ENCODE peak calls at places on chromosomes 12 and 14, in five cellular contexts. G, N, E, Y and L are unnamed samples.

GRCh38 chr12:123270380-123271181 is 1.1 kb downstream of the CDK2AP1 start:
- DNase-seq in E (no peak), Y (no peak), N (no peak), G (peak), L (no peak)

GRCh38 chr12:123037791-123038190 is 57.3 kb downstream of the ARL6IP4 start:
- DNase-seq in N (no peak), G (no peak), Y (no peak), E (no peak), L (no peak)

GRCh38 chr12:52217223-52217622 is 15.8 kb upstream of the KRT7 start:
- DNase-seq in N (no peak), G (no peak), E (peak), Y (no peak), L (no peak)

GRCh38 chr12:56763753-56764657 is 881 bp downstream of the HSD17B6 start:
- DNase-seq in N (no peak), E (no peak), G (no peak), Y (no peak), L (no peak)

GRCh38 chr12:62934799-62935674 is at the start of gene PPM1H:
- DNase-seq in Y (peak), E (peak), N (peak), G (peak), L (peak)

GRCh38 chr14:61252354-61253063 is 28.6 kb downstream of the TMEM30B start:
- DNase-seq in Y (peak), E (peak), G (peak), N (peak), L (peak)

GRCh38 chr12:98418357-98419075 is 96.9 kb upstream of the TMPO start:
- DNase-seq in Y (no peak), G (no peak), N (no peak), E (peak), L (no peak)

GRCh38 chr12:97616936-97617335 is 154.3 kb downstream of the RMST start:
- DNase-seq in G (no peak), N (no peak), Y (no peak), E (no peak), L (no peak)

GRCh38 chr12:94103986-94104385 is 44.4 kb upstream of the PLXNC1 start:
- DNase-seq in N (no peak), G (no peak), Y (no peak), E (no peak), L (no peak)

GRCh38 chr14:104117341-104118005 is 20.9 kb upstream of the KIF26A start:
- DNase-seq in Y (no peak), G (no peak), E (no peak), N (no peak), L (no peak)

GRCh38 chr14:68379510-68380303 is 413.2 kb downstream of the ZFP36L1 start:
- DNase-seq in G (peak), N (no peak), Y (peak), E (no peak), L (no peak)

GRCh38 chr14:70020350-70021170 is 141.3 kb downstream of the SMOC1 start:
- DNase-seq in E (no peak), Y (no peak), G (no peak), N (no peak), L (no peak)

GRCh38 chr12:57255916-57256315 is 4.9 kb upstream of the STAC3 start:
- DNase-seq in N (no peak), Y (no peak), G (no peak), E (no peak), L (no peak)

GRCh38 chr14:22824711-22825359 is 4.9 kb upstream of the MRPL52 start:
- DNase-seq in E (peak), Y (no peak), G (no peak), N (no peak), L (no peak)

GRCh38 chr14:70514168-70515069 is 20.4 kb downstream of the ADAM20 start:
- DNase-seq in N (no peak), G (no peak), Y (no peak), E (no peak), L (no peak)

GRCh38 chr12:10737249-10737648 is 14.1 kb upstream of the YBX3 start:
- DNase-seq in G (no peak), E (no peak), N (no peak), Y (no peak), L (no peak)

GRCh38 chr14:65079201-65079600 is 23.1 kb downstream of the MAX start:
- DNase-seq in E (no peak), Y (no peak), N (no peak), G (no peak), L (no peak)

GRCh38 chr12:116525418-116526001 is 33.7 kb upstream of the MAP1LC3B2 start:
- DNase-seq in E (peak), N (no peak), G (no peak), Y (no peak), L (no peak)

GRCh38 chr12:124399622-124400021 is 104.7 kb downstream of the RFLNA start:
- DNase-seq in N (no peak), Y (peak), E (peak), G (peak), L (no peak)